ENCODE peak calls at places on chromosome 13, in four cellular contexts. W, D, Q and U are unnamed samples.

GRCh38 chr13:22018297-22019210 is 347.7 kb downstream of the FGF9 start:
- DNase-seq in W (no peak), D (no peak), Q (no peak), U (no peak)

GRCh38 chr13:76939215-76939614 is 9.1 kb upstream of the ACOD1 start:
- DNase-seq in W (no peak), D (no peak), Q (no peak), U (no peak)

GRCh38 chr13:43908156-43909126 is 28.7 kb downstream of the LACC1 start:
- DNase-seq in W (no peak), D (no peak), Q (no peak), U (no peak)

GRCh38 chr13:61339054-61339621 is 76.5 kb downstream of the PCDH20 start:
- DNase-seq in W (no peak), D (no peak), Q (no peak), U (no peak)

GRCh38 chr13:93345061-93345460 is 118.5 kb downstream of the GPC6 start:
- DNase-seq in W (no peak), D (no peak), Q (no peak), U (no peak)

GRCh38 chr13:57740719-57741118 is 109.2 kb downstream of the PCDH17 start:
- DNase-seq in W (no peak), D (no peak), Q (peak; percentile 14), U (no peak)

GRCh38 chr13:31149604-31150003 is 12.1 kb downstream of the HSPH1 start:
- DNase-seq in W (no peak), D (no peak), Q (no peak), U (no peak)

GRCh38 chr13:80338781-80339577 is 1.9 kb downstream of the SPRY2 start:
- DNase-seq in W (peak; percentile 77), D (peak; percentile 63), Q (peak; percentile 77), U (no peak)

GRCh38 chr13:107847406-107847805 is 367.9 kb downstream of the LIG4 start:
- DNase-seq in W (no peak), D (no peak), Q (no peak), U (no peak)

GRCh38 chr13:98462946-98463345 is 114.0 kb downstream of the STK24 start:
- DNase-seq in W (no peak), D (no peak), Q (no peak), U (no peak)

GRCh38 chr13:19860884-19861655 is 2.4 kb downstream of the ZMYM5 start:
- DNase-seq in W (no peak), D (no peak), Q (no peak), U (no peak)

GRCh38 chr13:67792151-67792665 is 562.1 kb upstream of the PCDH9 start:
- DNase-seq in W (no peak), D (no peak), Q (no peak), U (no peak)

GRCh38 chr13:85093808-85094207 is 705.4 kb downstream of the SLITRK6 start:
- DNase-seq in W (no peak), D (no peak), Q (peak; percentile 34), U (no peak)

GRCh38 chr13:50451609-50452008 is 391.9 kb downstream of the DLEU7 start:
- DNase-seq in W (no peak), D (no peak), Q (no peak), U (no peak)

GRCh38 chr13:105442941-105443340 is 1092.5 kb downstream of the EFNB2 start:
- DNase-seq in W (no peak), D (no peak), Q (no peak), U (no peak)

GRCh38 chr13:25871389-25872125 is 180.3 kb downstream of the SHISA2 start:
- DNase-seq in W (no peak), D (no peak), Q (no peak), U (no peak)

GRCh38 chr13:23159205-23159586 is 21.6 kb upstream of the SGCG start:
- DNase-seq in W (peak; percentile 40), D (no peak), Q (peak; percentile 32), U (peak; percentile 54)

GRCh38 chr13:42571895-42572294 is 2.1 kb upstream of the TNFSF11 start:
- DNase-seq in W (no peak), D (no peak), Q (no peak), U (no peak)
- H3K27me3 ChIP-seq in W (peaks cover 28% of the 10 kb centered on the region), D (no peaks in the 10 kb centered on the region), Q (peaks cover 2% of the 10 kb centered on the region), U (no peaks in the 10 kb centered on the region)

DNA sequence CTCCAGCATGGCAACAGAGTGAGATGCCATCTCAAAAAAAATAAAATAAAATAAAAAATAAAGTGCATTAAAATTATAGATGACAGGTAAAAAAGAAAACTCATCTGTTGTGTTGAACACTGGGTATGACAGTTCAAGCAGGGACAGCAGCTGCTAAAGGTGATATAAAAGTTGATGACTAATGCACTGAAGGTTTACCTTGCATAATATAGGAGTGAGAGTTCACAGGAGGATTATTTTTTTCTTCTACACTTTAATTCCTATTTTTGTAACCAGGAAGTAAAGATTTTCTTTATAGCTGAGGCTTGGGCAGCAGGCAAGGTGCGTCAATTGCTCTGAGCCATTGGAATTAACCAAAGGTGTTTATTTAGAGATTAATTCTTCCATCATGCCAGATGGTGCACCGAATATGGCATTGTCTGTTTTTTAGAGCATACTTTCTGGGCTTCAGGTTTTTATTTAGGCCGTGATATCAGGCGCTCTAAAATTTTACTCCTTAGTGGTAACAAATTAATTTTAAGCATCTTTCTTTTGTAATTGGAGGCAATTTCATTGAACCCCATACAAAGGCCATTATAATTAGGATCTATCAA is 337.0 kb upstream of the SLC10A2 start:
- DNase-seq in W (no peak), D (no peak), Q (no peak), U (no peak)
- H3K27ac ChIP-seq in W (no peak overlapping the region), D (no peak overlapping the region), Q (no peak overlapping the region), U (no peak overlapping the region)

GRCh38 chr13:28100149-28101121 is at the start of gene FLT3:
- DNase-seq in W (peak; percentile 97), D (no peak), Q (no peak), U (no peak)
- H3K27me3 ChIP-seq in W (no peaks in the 10 kb centered on the region), D (peaks cover 18% of the 10 kb centered on the region), Q (no peaks in the 10 kb centered on the region), U (peaks cover 10% of the 10 kb centered on the region)

DNA sequence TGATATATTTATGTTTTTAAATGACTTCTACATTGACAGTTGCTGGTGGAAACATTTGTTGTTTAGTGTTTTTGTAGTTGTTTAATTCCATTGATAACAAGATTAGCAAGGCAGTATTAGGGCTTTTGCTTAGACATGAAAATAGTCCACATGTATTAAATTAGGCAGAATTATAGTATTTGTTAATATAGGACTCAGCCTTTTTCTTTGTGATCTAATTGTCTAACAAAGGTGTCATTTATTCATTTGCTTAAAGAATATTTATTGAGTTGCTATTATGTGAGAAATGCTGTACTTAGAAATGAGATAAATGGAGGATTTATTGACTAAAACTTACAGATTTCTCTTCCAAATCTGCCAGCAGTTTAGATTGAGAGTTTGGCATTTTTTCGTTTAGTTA is 41.7 kb upstream of the KCTD4 start:
- DNase-seq in W (no peak), D (no peak), Q (no peak), U (no peak)
- H3K27ac ChIP-seq in W (no peak overlapping the region), D (no peak overlapping the region), Q (no peak overlapping the region), U (no peak overlapping the region)